ENCODE peak calls at places on chromosomes 11 and 22, in seven cellular contexts. One of them, this sample, is unnamed.

GRCh38 chr11:74037309-74037708 is 28.4 kb upstream of the UCP3 start:
- DNase-seq in K562: no peak
- DNase-seq in HepG2: no peak
- DNase-seq in HCT116: peak
- DNase-seq in H1: no peak
- DNase-seq in SK-N-SH: no peak
- DNase-seq in GM12878: no peak
- DNase-seq in this sample: no peak

GRCh38 chr11:66845876-66846212 is 2.6 kb downstream of the RCE1 start:
- DNase-seq in K562: no peak
- DNase-seq in HepG2: no peak
- DNase-seq in HCT116: no peak
- DNase-seq in H1: no peak
- DNase-seq in SK-N-SH: peak
- DNase-seq in GM12878: no peak
- DNase-seq in this sample: no peak

GRCh38 chr11:102683277-102683676 is 22.3 kb downstream of the MMP27 start:
- DNase-seq in K562: no peak
- DNase-seq in HepG2: no peak
- DNase-seq in HCT116: peak
- DNase-seq in H1: no peak
- DNase-seq in SK-N-SH: no peak
- DNase-seq in GM12878: no peak
- DNase-seq in this sample: no peak

GRCh38 chr11:126477526-126478275 is 122.2 kb downstream of the ST3GAL4 start:
- DNase-seq in K562: peak
- DNase-seq in HepG2: no peak
- DNase-seq in HCT116: no peak
- DNase-seq in H1: no peak
- DNase-seq in SK-N-SH: no peak
- DNase-seq in GM12878: no peak
- DNase-seq in this sample: no peak

GRCh38 chr11:116312560-116313340 is 460.0 kb downstream of the BUD13 start:
- DNase-seq in K562: no peak
- DNase-seq in HepG2: no peak
- DNase-seq in HCT116: no peak
- DNase-seq in H1: peak
- DNase-seq in SK-N-SH: peak
- DNase-seq in GM12878: no peak
- DNase-seq in this sample: peak

GRCh38 chr11:107931206-107931605 is 3.0 kb downstream of the RAB39A start:
- DNase-seq in K562: no peak
- DNase-seq in HepG2: no peak
- DNase-seq in HCT116: no peak
- DNase-seq in H1: no peak
- DNase-seq in SK-N-SH: no peak
- DNase-seq in GM12878: no peak
- DNase-seq in this sample: peak

GRCh38 chr22:48592066-48592345 is 1235.7 kb downstream of the BRD1 start:
- DNase-seq in K562: no peak
- DNase-seq in HepG2: no peak
- DNase-seq in HCT116: no peak
- DNase-seq in H1: no peak
- DNase-seq in SK-N-SH: no peak
- DNase-seq in GM12878: no peak
- DNase-seq in this sample: no peak

GRCh38 chr11:18329196-18329870 is 7.0 kb downstream of the GTF2H1 start:
- DNase-seq in K562: peak
- DNase-seq in HepG2: no peak
- DNase-seq in HCT116: no peak
- DNase-seq in H1: no peak
- DNase-seq in SK-N-SH: no peak
- DNase-seq in GM12878: no peak
- DNase-seq in this sample: no peak

GRCh38 chr11:84721561-84721961 is 905.6 kb downstream of the DLG2 start:
- DNase-seq in K562: no peak
- DNase-seq in HepG2: no peak
- DNase-seq in HCT116: no peak
- DNase-seq in H1: no peak
- DNase-seq in SK-N-SH: no peak
- DNase-seq in GM12878: no peak
- DNase-seq in this sample: no peak

GRCh38 chr11:12220305-12220704 is 109.9 kb downstream of the MICAL2 start:
- DNase-seq in K562: no peak
- DNase-seq in HepG2: no peak
- DNase-seq in HCT116: no peak
- DNase-seq in H1: no peak
- DNase-seq in SK-N-SH: no peak
- DNase-seq in GM12878: no peak
- DNase-seq in this sample: no peak

GRCh38 chr22:46084943-46085830 is 65.1 kb upstream of the PPARA start:
- DNase-seq in K562: peak
- DNase-seq in HepG2: no peak
- DNase-seq in HCT116: no peak
- DNase-seq in H1: no peak
- DNase-seq in SK-N-SH: peak
- DNase-seq in GM12878: no peak
- DNase-seq in this sample: no peak

GRCh38 chr11:86459682-86460460 is 85.2 kb downstream of the CCDC81 start:
- DNase-seq in K562: no peak
- DNase-seq in HepG2: peak
- DNase-seq in HCT116: peak
- DNase-seq in H1: no peak
- DNase-seq in SK-N-SH: peak
- DNase-seq in GM12878: no peak
- DNase-seq in this sample: peak

GRCh38 chr22:39617342-39617741 is 46.8 kb downstream of the CACNA1I start:
- DNase-seq in K562: no peak
- DNase-seq in HepG2: no peak
- DNase-seq in HCT116: no peak
- DNase-seq in H1: no peak
- DNase-seq in SK-N-SH: peak
- DNase-seq in GM12878: no peak
- DNase-seq in this sample: no peak

DNA sequence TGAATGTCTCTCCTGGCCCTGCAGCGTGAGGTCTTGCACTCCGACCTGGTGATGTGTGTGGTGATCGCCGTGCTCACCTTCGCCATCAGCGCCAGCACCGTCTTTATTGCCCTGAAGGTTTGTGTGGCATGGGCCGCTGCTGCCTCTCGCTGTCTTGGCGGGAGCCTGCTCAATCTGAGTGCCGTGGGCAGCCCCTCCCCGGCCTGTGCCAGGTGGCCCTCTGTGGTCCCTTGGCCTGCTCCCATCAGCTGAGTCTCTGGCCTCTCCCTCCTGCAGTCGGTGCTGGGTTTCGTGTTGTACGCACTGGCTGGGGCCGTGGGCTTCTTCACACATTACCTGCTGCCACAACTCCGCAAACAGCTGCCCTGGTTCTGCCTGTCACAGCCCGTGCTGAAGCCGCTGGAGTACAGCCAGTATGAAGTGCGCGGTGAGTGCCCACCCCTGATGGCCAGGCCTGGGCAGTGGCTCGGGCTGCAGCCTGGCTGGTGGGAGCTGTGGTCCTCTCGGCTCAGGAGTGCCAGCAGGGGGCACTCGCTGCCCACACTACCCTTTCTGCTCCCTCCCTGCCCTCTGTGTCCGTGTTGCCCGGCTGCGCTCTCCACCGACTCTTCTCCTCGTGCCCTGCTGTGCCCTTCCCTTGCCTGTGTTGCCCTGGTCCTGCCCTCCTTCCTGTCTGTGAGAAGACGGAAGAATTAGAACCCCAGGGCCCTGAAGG is 10.2 kb downstream of the PCNX3 start:
- DNase-seq in K562: no peak
- DNase-seq in HepG2: no peak
- DNase-seq in HCT116: no peak
- DNase-seq in H1: peak
- DNase-seq in SK-N-SH: peak
- DNase-seq in GM12878: no peak
- DNase-seq in this sample: peak
- TF ChIP-seq JUND in K562: no peak
- TF ChIP-seq JUND in HepG2: no peak
- TF ChIP-seq JUND in HCT116: no peak
- TF ChIP-seq JUND in H1: no peak
- TF ChIP-seq JUND in SK-N-SH: no peak
- TF ChIP-seq JUND in GM12878: no peak
- TF ChIP-seq JUND in this sample: no peak

GRCh38 chr22:19877626-19878339 is 23.1 kb upstream of the GNB1L start:
- DNase-seq in K562: no peak
- DNase-seq in HepG2: no peak
- DNase-seq in HCT116: no peak
- DNase-seq in H1: peak
- DNase-seq in SK-N-SH: no peak
- DNase-seq in GM12878: no peak
- DNase-seq in this sample: no peak
- TF ChIP-seq JUND in K562: no peak
- TF ChIP-seq JUND in HepG2: no peak
- TF ChIP-seq JUND in HCT116: no peak
- TF ChIP-seq JUND in H1: no peak
- TF ChIP-seq JUND in SK-N-SH: no peak
- TF ChIP-seq JUND in GM12878: no peak
- TF ChIP-seq JUND in this sample: no peak

GRCh38 chr22:23891726-23892125 is 2.5 kb upstream of the MIF start:
- DNase-seq in K562: no peak
- DNase-seq in HepG2: no peak
- DNase-seq in HCT116: no peak
- DNase-seq in H1: no peak
- DNase-seq in SK-N-SH: no peak
- DNase-seq in GM12878: no peak
- DNase-seq in this sample: no peak
- TF ChIP-seq JUND in K562: no peak
- TF ChIP-seq JUND in HepG2: no peak
- TF ChIP-seq JUND in HCT116: no peak
- TF ChIP-seq JUND in H1: no peak
- TF ChIP-seq JUND in SK-N-SH: no peak
- TF ChIP-seq JUND in GM12878: no peak
- TF ChIP-seq JUND in this sample: no peak

GRCh38 chr11:72300268-72300667 is 56.3 kb upstream of the PHOX2A start:
- DNase-seq in K562: no peak
- DNase-seq in HepG2: no peak
- DNase-seq in HCT116: no peak
- DNase-seq in H1: no peak
- DNase-seq in SK-N-SH: no peak
- DNase-seq in GM12878: no peak
- DNase-seq in this sample: no peak

GRCh38 chr11:72294566-72295395 is 50.8 kb upstream of the PHOX2A start:
- DNase-seq in K562: no peak
- DNase-seq in HepG2: no peak
- DNase-seq in HCT116: no peak
- DNase-seq in H1: peak
- DNase-seq in SK-N-SH: no peak
- DNase-seq in GM12878: no peak
- DNase-seq in this sample: no peak

GRCh38 chr11:72295471-72295870 is 51.5 kb upstream of the PHOX2A start:
- DNase-seq in K562: no peak
- DNase-seq in HepG2: no peak
- DNase-seq in HCT116: no peak
- DNase-seq in H1: peak
- DNase-seq in SK-N-SH: no peak
- DNase-seq in GM12878: no peak
- DNase-seq in this sample: no peak

GRCh38 chr11:72298931-72299330 is 55.0 kb upstream of the PHOX2A start:
- DNase-seq in K562: no peak
- DNase-seq in HepG2: no peak
- DNase-seq in HCT116: no peak
- DNase-seq in H1: no peak
- DNase-seq in SK-N-SH: no peak
- DNase-seq in GM12878: no peak
- DNase-seq in this sample: no peak

DNA sequence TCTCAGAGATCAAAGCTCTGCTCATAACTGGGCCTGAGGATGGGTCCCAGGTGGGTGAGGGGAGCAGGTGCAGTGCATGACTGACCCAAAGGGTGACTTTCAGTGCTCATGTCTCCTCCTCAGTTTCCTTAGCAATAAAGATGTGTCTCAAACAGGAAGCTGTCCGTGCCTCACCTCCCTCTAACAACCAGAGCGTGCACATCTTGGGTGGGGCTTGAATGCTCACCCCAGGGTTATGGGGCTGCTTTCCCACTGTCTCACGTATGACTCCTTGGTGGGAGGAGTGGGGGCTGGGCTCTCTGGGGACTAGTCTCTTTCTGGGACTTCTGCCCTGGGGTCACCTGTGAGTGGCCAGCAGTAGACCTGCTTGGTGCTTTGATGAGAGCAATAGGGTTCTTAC is 53.9 kb upstream of the PHOX2A start:
- DNase-seq in K562: no peak
- DNase-seq in HepG2: no peak
- DNase-seq in HCT116: no peak
- DNase-seq in H1: no peak
- DNase-seq in SK-N-SH: no peak
- DNase-seq in GM12878: no peak
- DNase-seq in this sample: no peak
- TF ChIP-seq JUND in K562: no peak
- TF ChIP-seq JUND in HepG2: no peak
- TF ChIP-seq JUND in HCT116: no peak
- TF ChIP-seq JUND in H1: no peak
- TF ChIP-seq JUND in SK-N-SH: no peak
- TF ChIP-seq JUND in GM12878: no peak
- TF ChIP-seq JUND in this sample: no peak

DNA sequence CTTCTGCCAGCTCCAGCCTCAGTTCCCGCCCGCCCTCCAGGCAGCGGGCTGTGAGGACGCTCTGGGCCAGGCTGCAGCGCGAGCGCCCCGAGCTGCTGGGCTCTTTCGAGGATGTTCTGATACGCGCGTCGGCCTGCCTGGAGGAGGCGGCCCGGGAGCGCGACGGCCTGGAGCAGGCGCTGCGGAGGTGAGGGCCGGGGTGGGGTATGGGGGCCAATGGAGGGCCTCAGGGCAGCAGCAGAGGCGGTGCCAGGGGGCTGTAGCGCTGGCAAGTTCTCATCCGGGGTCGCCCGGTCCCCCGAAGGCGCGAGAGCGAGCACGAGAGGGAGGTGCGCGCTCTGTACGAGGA is 2.2 kb downstream of the CRACR2B start:
- DNase-seq in K562: no peak
- DNase-seq in HepG2: no peak
- DNase-seq in HCT116: no peak
- DNase-seq in H1: peak
- DNase-seq in SK-N-SH: no peak
- DNase-seq in GM12878: no peak
- DNase-seq in this sample: no peak
- TF ChIP-seq JUND in K562: no peak
- TF ChIP-seq JUND in HepG2: no peak
- TF ChIP-seq JUND in HCT116: no peak
- TF ChIP-seq JUND in H1: no peak
- TF ChIP-seq JUND in SK-N-SH: no peak
- TF ChIP-seq JUND in GM12878: no peak
- TF ChIP-seq JUND in this sample: no peak

This sample was measured in T47D.